ENCODE peak calls at places on chromosomes 5 and 9, in seven cellular contexts. One of them, this sample, is unnamed.
A peak's percentile ranks its signal among the peaks of the same experiment; 100 is the strongest.

GRCh38 chr5:79578876-79579275 is 33.4 kb upstream of the TENT2 start:
- DNase-seq in GM23338: no peak
- DNase-seq in HCT116: no peak
- DNase-seq in SK-N-MC: no peak
- DNase-seq in Panc1: no peak
- DNase-seq in endothelial cell of umbilical vein: no peak
- DNase-seq in stomach: no peak
- DNase-seq in this sample: no peak

GRCh38 chr5:104312481-104312880 is 749.9 kb upstream of the NUDT12 start:
- DNase-seq in GM23338: no peak
- DNase-seq in HCT116: no peak
- DNase-seq in SK-N-MC: no peak
- DNase-seq in Panc1: no peak
- DNase-seq in endothelial cell of umbilical vein: no peak
- DNase-seq in stomach: no peak
- DNase-seq in this sample: no peak

GRCh38 chr9:119322137-119322695 is 47.0 kb downstream of the BRINP1 start:
- DNase-seq in GM23338: no peak
- DNase-seq in HCT116: no peak
- DNase-seq in SK-N-MC: no peak
- DNase-seq in Panc1: no peak
- DNase-seq in endothelial cell of umbilical vein: no peak
- DNase-seq in stomach: no peak
- DNase-seq in this sample: no peak

GRCh38 chr5:180067986-180068385 is 3.6 kb downstream of the RNF130 start:
- DNase-seq in GM23338: no peak
- DNase-seq in HCT116: no peak
- DNase-seq in SK-N-MC: no peak
- DNase-seq in Panc1: no peak
- DNase-seq in endothelial cell of umbilical vein: no peak
- DNase-seq in stomach: no peak
- DNase-seq in this sample: no peak

GRCh38 chr5:173771058-173771742 is 116.9 kb upstream of the CPEB4 start:
- DNase-seq in GM23338: peak; percentile 47
- DNase-seq in HCT116: no peak
- DNase-seq in SK-N-MC: no peak
- DNase-seq in Panc1: no peak
- DNase-seq in endothelial cell of umbilical vein: peak; percentile 14
- DNase-seq in stomach: peak; percentile 81
- DNase-seq in this sample: no peak

GRCh38 chr5:178576591-178577351 is 13.4 kb downstream of the COL23A1 start:
- DNase-seq in GM23338: peak; percentile 68
- DNase-seq in HCT116: no peak
- DNase-seq in SK-N-MC: no peak
- DNase-seq in Panc1: no peak
- DNase-seq in endothelial cell of umbilical vein: no peak
- DNase-seq in stomach: no peak
- DNase-seq in this sample: no peak

GRCh38 chr5:136155769-136156168 is 23.1 kb downstream of the SMAD5 start:
- DNase-seq in GM23338: no peak
- DNase-seq in HCT116: no peak
- DNase-seq in SK-N-MC: no peak
- DNase-seq in Panc1: no peak
- DNase-seq in endothelial cell of umbilical vein: no peak
- DNase-seq in stomach: no peak
- DNase-seq in this sample: no peak

GRCh38 chr9:108274971-108275370 is 580.8 kb downstream of the ACTL7B start:
- DNase-seq in GM23338: no peak
- DNase-seq in HCT116: no peak
- DNase-seq in SK-N-MC: no peak
- DNase-seq in Panc1: no peak
- DNase-seq in endothelial cell of umbilical vein: no peak
- DNase-seq in stomach: no peak
- DNase-seq in this sample: no peak

GRCh38 chr5:991472-992267 is 16.9 kb upstream of the NKD2 start:
- DNase-seq in GM23338: no peak
- DNase-seq in HCT116: no peak
- DNase-seq in SK-N-MC: no peak
- DNase-seq in Panc1: no peak
- DNase-seq in endothelial cell of umbilical vein: no peak
- DNase-seq in stomach: peak; percentile 23
- DNase-seq in this sample: peak; percentile 65

GRCh38 chr9:71655141-71655540 is 113.2 kb downstream of the CEMIP2 start:
- DNase-seq in GM23338: no peak
- DNase-seq in HCT116: no peak
- DNase-seq in SK-N-MC: no peak
- DNase-seq in Panc1: no peak
- DNase-seq in endothelial cell of umbilical vein: no peak
- DNase-seq in stomach: no peak
- DNase-seq in this sample: no peak

GRCh38 chr5:149785341-149785740 is 55.2 kb downstream of the PPARGC1B start:
- DNase-seq in GM23338: no peak
- DNase-seq in HCT116: no peak
- DNase-seq in SK-N-MC: no peak
- DNase-seq in Panc1: no peak
- DNase-seq in endothelial cell of umbilical vein: no peak
- DNase-seq in stomach: no peak
- DNase-seq in this sample: no peak

GRCh38 chr9:113479150-113479761 is 15.7 kb downstream of the RGS3 start:
- DNase-seq in GM23338: no peak
- DNase-seq in HCT116: no peak
- DNase-seq in SK-N-MC: no peak
- DNase-seq in Panc1: no peak
- DNase-seq in endothelial cell of umbilical vein: no peak
- DNase-seq in stomach: peak; percentile 63
- DNase-seq in this sample: peak; percentile 34

GRCh38 chr9:91963711-91964240 is 13.7 kb upstream of the ROR2 start:
- DNase-seq in GM23338: no peak
- DNase-seq in HCT116: no peak
- DNase-seq in SK-N-MC: no peak
- DNase-seq in Panc1: no peak
- DNase-seq in endothelial cell of umbilical vein: no peak
- DNase-seq in stomach: no peak
- DNase-seq in this sample: no peak

GRCh38 chr9:111842313-111842712 is 47.6 kb upstream of the SHOC1 start:
- DNase-seq in GM23338: no peak
- DNase-seq in HCT116: no peak
- DNase-seq in SK-N-MC: no peak
- DNase-seq in Panc1: no peak
- DNase-seq in endothelial cell of umbilical vein: no peak
- DNase-seq in stomach: no peak
- DNase-seq in this sample: no peak

GRCh38 chr5:179827684-179828083 is 7.0 kb downstream of the SQSTM1 start:
- DNase-seq in GM23338: peak; percentile 41
- DNase-seq in HCT116: no peak
- DNase-seq in SK-N-MC: no peak
- DNase-seq in Panc1: no peak
- DNase-seq in endothelial cell of umbilical vein: peak; percentile 46
- DNase-seq in stomach: no peak
- DNase-seq in this sample: peak; percentile 70

GRCh38 chr5:121158433-121158832 is 693.2 kb upstream of the FTMT start:
- DNase-seq in GM23338: no peak
- DNase-seq in HCT116: no peak
- DNase-seq in SK-N-MC: no peak
- DNase-seq in Panc1: no peak
- DNase-seq in endothelial cell of umbilical vein: no peak
- DNase-seq in stomach: no peak
- DNase-seq in this sample: no peak

GRCh38 chr9:129026442-129027223 is 1.5 kb downstream of the SH3GLB2 start:
- DNase-seq in GM23338: peak; percentile 76
- DNase-seq in HCT116: no peak
- DNase-seq in SK-N-MC: no peak
- DNase-seq in Panc1: no peak
- DNase-seq in endothelial cell of umbilical vein: no peak
- DNase-seq in stomach: peak; percentile 62
- DNase-seq in this sample: no peak

GRCh38 chr9:89507626-89508025 is 9.7 kb upstream of the SEMA4D start:
- DNase-seq in GM23338: no peak
- DNase-seq in HCT116: no peak
- DNase-seq in SK-N-MC: no peak
- DNase-seq in Panc1: no peak
- DNase-seq in endothelial cell of umbilical vein: no peak
- DNase-seq in stomach: no peak
- DNase-seq in this sample: no peak

GRCh38 chr5:73039082-73039481 is 81.3 kb upstream of the TMEM171 start:
- DNase-seq in GM23338: peak; percentile 89
- DNase-seq in HCT116: no peak
- DNase-seq in SK-N-MC: peak; percentile 51
- DNase-seq in Panc1: no peak
- DNase-seq in endothelial cell of umbilical vein: no peak
- DNase-seq in stomach: no peak
- DNase-seq in this sample: no peak

GRCh38 chr5:56409331-56410190 is 176.4 kb upstream of the ANKRD55 start:
- DNase-seq in GM23338: no peak
- DNase-seq in HCT116: no peak
- DNase-seq in SK-N-MC: no peak
- DNase-seq in Panc1: no peak
- DNase-seq in endothelial cell of umbilical vein: peak; percentile 43
- DNase-seq in stomach: peak; percentile 67
- DNase-seq in this sample: no peak

GRCh38 chr5:61808091-61808490 is 476.0 kb downstream of the ZSWIM6 start:
- DNase-seq in GM23338: no peak
- DNase-seq in HCT116: no peak
- DNase-seq in SK-N-MC: no peak
- DNase-seq in Panc1: no peak
- DNase-seq in endothelial cell of umbilical vein: no peak
- DNase-seq in stomach: peak; percentile 30
- DNase-seq in this sample: no peak

GRCh38 chr9:84317563-84317962 is 23.0 kb downstream of the SLC28A3 start:
- DNase-seq in GM23338: peak; percentile 41
- DNase-seq in HCT116: peak; percentile 4
- DNase-seq in SK-N-MC: no peak
- DNase-seq in Panc1: no peak
- DNase-seq in endothelial cell of umbilical vein: no peak
- DNase-seq in stomach: no peak
- DNase-seq in this sample: no peak

GRCh38 chr9:69086769-69087168 is 51.2 kb downstream of the FXN start:
- DNase-seq in GM23338: no peak
- DNase-seq in HCT116: no peak
- DNase-seq in SK-N-MC: no peak
- DNase-seq in Panc1: no peak
- DNase-seq in endothelial cell of umbilical vein: peak; percentile 49
- DNase-seq in stomach: no peak
- DNase-seq in this sample: no peak

GRCh38 chr9:69086312-69086711 is 50.8 kb downstream of the FXN start:
- DNase-seq in GM23338: peak; percentile 51
- DNase-seq in HCT116: no peak
- DNase-seq in SK-N-MC: no peak
- DNase-seq in Panc1: no peak
- DNase-seq in endothelial cell of umbilical vein: no peak
- DNase-seq in stomach: no peak
- DNase-seq in this sample: no peak

GRCh38 chr9:69089082-69089481 is 53.5 kb downstream of the FXN start:
- DNase-seq in GM23338: no peak
- DNase-seq in HCT116: no peak
- DNase-seq in SK-N-MC: no peak
- DNase-seq in Panc1: no peak
- DNase-seq in endothelial cell of umbilical vein: no peak
- DNase-seq in stomach: no peak
- DNase-seq in this sample: no peak

GRCh38 chr9:69083321-69083720 is 47.8 kb downstream of the FXN start:
- DNase-seq in GM23338: no peak
- DNase-seq in HCT116: no peak
- DNase-seq in SK-N-MC: no peak
- DNase-seq in Panc1: no peak
- DNase-seq in endothelial cell of umbilical vein: peak; percentile 84
- DNase-seq in stomach: no peak
- DNase-seq in this sample: no peak

GRCh38 chr9:69085523-69086283 is 50.2 kb downstream of the FXN start:
- DNase-seq in GM23338: peak; percentile 22
- DNase-seq in HCT116: no peak
- DNase-seq in SK-N-MC: peak; percentile 18
- DNase-seq in Panc1: no peak
- DNase-seq in endothelial cell of umbilical vein: peak; percentile 40
- DNase-seq in stomach: no peak
- DNase-seq in this sample: no peak
- H3K27ac ChIP-seq in GM23338: peak overlapping the region; percentile 11
- H3K27ac ChIP-seq in HCT116: no peak overlapping the region
- H3K27ac ChIP-seq in SK-N-MC: peak overlapping the region; percentile 68
- H3K27ac ChIP-seq in Panc1: no peak overlapping the region
- H3K27ac ChIP-seq in endothelial cell of umbilical vein: no peak overlapping the region
- H3K27ac ChIP-seq in stomach: peak overlapping the region; percentile 69
- H3K27ac ChIP-seq in this sample: no peak overlapping the region

GRCh38 chr5:60285910-60286309 is 392.4 kb upstream of the PDE4D start:
- DNase-seq in GM23338: no peak
- DNase-seq in HCT116: no peak
- DNase-seq in SK-N-MC: no peak
- DNase-seq in Panc1: no peak
- DNase-seq in endothelial cell of umbilical vein: no peak
- DNase-seq in stomach: no peak
- DNase-seq in this sample: no peak
- TF ChIP-seq POLR2AphosphoS5 in GM23338: no peak
- TF ChIP-seq POLR2AphosphoS5 in HCT116: no peak
- TF ChIP-seq POLR2AphosphoS5 in SK-N-MC: no peak
- TF ChIP-seq POLR2AphosphoS5 in Panc1: no peak
- TF ChIP-seq POLR2AphosphoS5 in endothelial cell of umbilical vein: no peak
- TF ChIP-seq POLR2AphosphoS5 in stomach: no peak
- TF ChIP-seq POLR2AphosphoS5 in this sample: no peak

GRCh38 chr9:74942801-74943200 is 9.9 kb downstream of the C9orf40 start:
- DNase-seq in GM23338: no peak
- DNase-seq in HCT116: no peak
- DNase-seq in SK-N-MC: no peak
- DNase-seq in Panc1: no peak
- DNase-seq in endothelial cell of umbilical vein: peak; percentile 7
- DNase-seq in stomach: no peak
- DNase-seq in this sample: no peak
- H3K27ac ChIP-seq in GM23338: no peak overlapping the region
- H3K27ac ChIP-seq in HCT116: no peak overlapping the region
- H3K27ac ChIP-seq in SK-N-MC: no peak overlapping the region
- H3K27ac ChIP-seq in Panc1: no peak overlapping the region
- H3K27ac ChIP-seq in endothelial cell of umbilical vein: no peak overlapping the region
- H3K27ac ChIP-seq in stomach: no peak overlapping the region
- H3K27ac ChIP-seq in this sample: no peak overlapping the region

GRCh38 chr5:125486634-125487033 is 740.2 kb upstream of the ZNF608 start:
- DNase-seq in GM23338: no peak
- DNase-seq in HCT116: no peak
- DNase-seq in SK-N-MC: no peak
- DNase-seq in Panc1: no peak
- DNase-seq in endothelial cell of umbilical vein: peak; percentile 35
- DNase-seq in stomach: no peak
- DNase-seq in this sample: no peak

GRCh38 chr5:125484272-125485002 is 738.0 kb upstream of the ZNF608 start:
- DNase-seq in GM23338: no peak
- DNase-seq in HCT116: peak; percentile 49
- DNase-seq in SK-N-MC: no peak
- DNase-seq in Panc1: peak; percentile 78
- DNase-seq in endothelial cell of umbilical vein: peak; percentile 92
- DNase-seq in stomach: peak; percentile 82
- DNase-seq in this sample: peak; percentile 95

GRCh38 chr5:125483609-125484008 is 737.2 kb upstream of the ZNF608 start:
- DNase-seq in GM23338: no peak
- DNase-seq in HCT116: no peak
- DNase-seq in SK-N-MC: no peak
- DNase-seq in Panc1: no peak
- DNase-seq in endothelial cell of umbilical vein: no peak
- DNase-seq in stomach: no peak
- DNase-seq in this sample: no peak

GRCh38 chr5:125487231-125487630 is 740.8 kb upstream of the ZNF608 start:
- DNase-seq in GM23338: no peak
- DNase-seq in HCT116: no peak
- DNase-seq in SK-N-MC: no peak
- DNase-seq in Panc1: no peak
- DNase-seq in endothelial cell of umbilical vein: no peak
- DNase-seq in stomach: no peak
- DNase-seq in this sample: no peak

GRCh38 chr5:125485003-125485641 is 738.7 kb upstream of the ZNF608 start:
- DNase-seq in GM23338: peak; percentile 21
- DNase-seq in HCT116: peak; percentile 81
- DNase-seq in SK-N-MC: peak; percentile 69
- DNase-seq in Panc1: peak; percentile 90
- DNase-seq in endothelial cell of umbilical vein: peak; percentile 96
- DNase-seq in stomach: no peak
- DNase-seq in this sample: peak; percentile 88
- TF ChIP-seq POLR2AphosphoS5 in GM23338: no peak
- TF ChIP-seq POLR2AphosphoS5 in HCT116: no peak
- TF ChIP-seq POLR2AphosphoS5 in SK-N-MC: no peak
- TF ChIP-seq POLR2AphosphoS5 in Panc1: peak; percentile 89
- TF ChIP-seq POLR2AphosphoS5 in endothelial cell of umbilical vein: peak; percentile 60
- TF ChIP-seq POLR2AphosphoS5 in stomach: peak; percentile 85
- TF ChIP-seq POLR2AphosphoS5 in this sample: peak; percentile 89

This sample was measured in sigmoid colon.